ENCODE peak calls at places on chromosomes 11 and 22, in nine cellular contexts. One of them, this sample, is unnamed.

GRCh38 chr11:2769779-2770555 is 70.2 kb upstream of the KCNQ1OT1 start:
- DNase-seq in right lobe of liver: peak
- DNase-seq in brain microvascular endothelial cell: no peak
- DNase-seq in breast epithelium: peak
- DNase-seq in OCI-LY7: no peak
- DNase-seq in HCT116: no peak
- DNase-seq in prostate gland: peak
- DNase-seq in BE2C: no peak
- DNase-seq in fibroblast of the aortic adventitia: no peak
- DNase-seq in this sample: no peak

GRCh38 chr11:128625766-128626165 is 38.4 kb upstream of the ETS1 start:
- DNase-seq in BE2C: no peak
- DNase-seq in fibroblast of the aortic adventitia: no peak
- DNase-seq in right lobe of liver: peak
- DNase-seq in breast epithelium: no peak
- DNase-seq in HCT116: no peak
- DNase-seq in prostate gland: no peak
- DNase-seq in OCI-LY7: peak
- DNase-seq in brain microvascular endothelial cell: no peak
- DNase-seq in this sample: no peak

GRCh38 chr11:33624082-33624481 is 76.5 kb downstream of the C11orf91 start:
- DNase-seq in prostate gland: no peak
- DNase-seq in right lobe of liver: no peak
- DNase-seq in BE2C: no peak
- DNase-seq in brain microvascular endothelial cell: no peak
- DNase-seq in HCT116: no peak
- DNase-seq in OCI-LY7: no peak
- DNase-seq in fibroblast of the aortic adventitia: no peak
- DNase-seq in breast epithelium: no peak
- DNase-seq in this sample: no peak

GRCh38 chr11:66288138-66288865 is 641 bp downstream of the YIF1A start:
- DNase-seq in right lobe of liver: peak
- DNase-seq in fibroblast of the aortic adventitia: no peak
- DNase-seq in brain microvascular endothelial cell: no peak
- DNase-seq in OCI-LY7: peak
- DNase-seq in HCT116: no peak
- DNase-seq in breast epithelium: no peak
- DNase-seq in BE2C: no peak
- DNase-seq in prostate gland: no peak
- DNase-seq in this sample: no peak

GRCh38 chr11:17313349-17314231 is 37.1 kb downstream of the NUCB2 start:
- DNase-seq in brain microvascular endothelial cell: no peak
- DNase-seq in OCI-LY7: no peak
- DNase-seq in breast epithelium: no peak
- DNase-seq in HCT116: no peak
- DNase-seq in fibroblast of the aortic adventitia: no peak
- DNase-seq in right lobe of liver: no peak
- DNase-seq in prostate gland: no peak
- DNase-seq in BE2C: no peak
- DNase-seq in this sample: peak

GRCh38 chr11:33543823-33544222 is 156.8 kb downstream of the C11orf91 start:
- DNase-seq in breast epithelium: no peak
- DNase-seq in OCI-LY7: no peak
- DNase-seq in right lobe of liver: no peak
- DNase-seq in brain microvascular endothelial cell: no peak
- DNase-seq in prostate gland: no peak
- DNase-seq in fibroblast of the aortic adventitia: no peak
- DNase-seq in BE2C: no peak
- DNase-seq in HCT116: no peak
- DNase-seq in this sample: no peak

GRCh38 chr11:83070878-83071640 is 638 bp downstream of the RAB30 start:
- DNase-seq in right lobe of liver: peak
- DNase-seq in BE2C: peak
- DNase-seq in HCT116: no peak
- DNase-seq in breast epithelium: no peak
- DNase-seq in prostate gland: peak
- DNase-seq in brain microvascular endothelial cell: no peak
- DNase-seq in OCI-LY7: no peak
- DNase-seq in fibroblast of the aortic adventitia: peak
- DNase-seq in this sample: no peak

GRCh38 chr22:43624144-43624998 is 187.7 kb downstream of the EFCAB6 start:
- DNase-seq in right lobe of liver: no peak
- DNase-seq in brain microvascular endothelial cell: peak
- DNase-seq in fibroblast of the aortic adventitia: no peak
- DNase-seq in OCI-LY7: no peak
- DNase-seq in prostate gland: no peak
- DNase-seq in breast epithelium: no peak
- DNase-seq in HCT116: no peak
- DNase-seq in BE2C: no peak
- DNase-seq in this sample: no peak

GRCh38 chr11:60988658-60989057 is 17.2 kb downstream of the CD6 start:
- DNase-seq in OCI-LY7: no peak
- DNase-seq in fibroblast of the aortic adventitia: no peak
- DNase-seq in HCT116: no peak
- DNase-seq in breast epithelium: no peak
- DNase-seq in brain microvascular endothelial cell: no peak
- DNase-seq in prostate gland: no peak
- DNase-seq in BE2C: no peak
- DNase-seq in right lobe of liver: no peak
- DNase-seq in this sample: no peak

GRCh38 chr11:75554258-75555022 is 7.6 kb upstream of the SERPINH1 start:
- DNase-seq in prostate gland: peak
- DNase-seq in OCI-LY7: no peak
- DNase-seq in fibroblast of the aortic adventitia: peak
- DNase-seq in BE2C: peak
- DNase-seq in breast epithelium: peak
- DNase-seq in right lobe of liver: peak
- DNase-seq in brain microvascular endothelial cell: peak
- DNase-seq in HCT116: no peak
- DNase-seq in this sample: peak

GRCh38 chr22:45881524-45881875 is 95.5 kb downstream of the WNT7B start:
- DNase-seq in OCI-LY7: no peak
- DNase-seq in breast epithelium: no peak
- DNase-seq in BE2C: no peak
- DNase-seq in prostate gland: no peak
- DNase-seq in fibroblast of the aortic adventitia: no peak
- DNase-seq in HCT116: no peak
- DNase-seq in brain microvascular endothelial cell: no peak
- DNase-seq in right lobe of liver: no peak
- DNase-seq in this sample: no peak

GRCh38 chr11:130213143-130213978 is 53.8 kb downstream of the ST14 start:
- DNase-seq in fibroblast of the aortic adventitia: peak
- DNase-seq in prostate gland: peak
- DNase-seq in brain microvascular endothelial cell: no peak
- DNase-seq in breast epithelium: peak
- DNase-seq in OCI-LY7: peak
- DNase-seq in BE2C: peak
- DNase-seq in HCT116: peak
- DNase-seq in right lobe of liver: peak
- DNase-seq in this sample: no peak

GRCh38 chr11:106276126-106276525 is 198.7 kb downstream of the AASDHPPT start:
- DNase-seq in brain microvascular endothelial cell: no peak
- DNase-seq in fibroblast of the aortic adventitia: peak
- DNase-seq in OCI-LY7: no peak
- DNase-seq in prostate gland: no peak
- DNase-seq in breast epithelium: no peak
- DNase-seq in HCT116: no peak
- DNase-seq in right lobe of liver: no peak
- DNase-seq in BE2C: no peak
- DNase-seq in this sample: no peak

GRCh38 chr11:119160151-119160550 is 8.4 kb upstream of the NLRX1 start:
- DNase-seq in right lobe of liver: no peak
- DNase-seq in HCT116: no peak
- DNase-seq in OCI-LY7: no peak
- DNase-seq in fibroblast of the aortic adventitia: no peak
- DNase-seq in prostate gland: no peak
- DNase-seq in breast epithelium: no peak
- DNase-seq in BE2C: no peak
- DNase-seq in brain microvascular endothelial cell: no peak
- DNase-seq in this sample: no peak

GRCh38 chr11:131037873-131038272 is 121.6 kb upstream of the SNX19 start:
- DNase-seq in breast epithelium: no peak
- DNase-seq in HCT116: no peak
- DNase-seq in fibroblast of the aortic adventitia: no peak
- DNase-seq in OCI-LY7: no peak
- DNase-seq in brain microvascular endothelial cell: no peak
- DNase-seq in BE2C: no peak
- DNase-seq in prostate gland: no peak
- DNase-seq in right lobe of liver: no peak
- DNase-seq in this sample: no peak

GRCh38 chr11:87917111-87917510 is 258.1 kb downstream of the RAB38 start:
- DNase-seq in HCT116: no peak
- DNase-seq in fibroblast of the aortic adventitia: no peak
- DNase-seq in BE2C: no peak
- DNase-seq in brain microvascular endothelial cell: no peak
- DNase-seq in prostate gland: no peak
- DNase-seq in right lobe of liver: no peak
- DNase-seq in OCI-LY7: no peak
- DNase-seq in breast epithelium: no peak
- DNase-seq in this sample: no peak

GRCh38 chr22:44691796-44692661 is 10.0 kb upstream of the PRR5 start:
- DNase-seq in breast epithelium: no peak
- DNase-seq in prostate gland: peak
- DNase-seq in fibroblast of the aortic adventitia: no peak
- DNase-seq in HCT116: no peak
- DNase-seq in BE2C: no peak
- DNase-seq in right lobe of liver: no peak
- DNase-seq in OCI-LY7: no peak
- DNase-seq in brain microvascular endothelial cell: no peak
- DNase-seq in this sample: no peak

GRCh38 chr11:109039611-109040010 is 374.7 kb downstream of the DDX10 start:
- DNase-seq in breast epithelium: no peak
- DNase-seq in fibroblast of the aortic adventitia: peak
- DNase-seq in brain microvascular endothelial cell: no peak
- DNase-seq in prostate gland: no peak
- DNase-seq in HCT116: no peak
- DNase-seq in right lobe of liver: no peak
- DNase-seq in BE2C: no peak
- DNase-seq in OCI-LY7: no peak
- DNase-seq in this sample: no peak

GRCh38 chr22:45880091-45880651 is 96.8 kb downstream of the WNT7B start:
- DNase-seq in right lobe of liver: peak
- DNase-seq in BE2C: no peak
- DNase-seq in fibroblast of the aortic adventitia: no peak
- DNase-seq in HCT116: no peak
- DNase-seq in breast epithelium: no peak
- DNase-seq in prostate gland: no peak
- DNase-seq in brain microvascular endothelial cell: no peak
- DNase-seq in OCI-LY7: no peak
- DNase-seq in this sample: no peak

DNA sequence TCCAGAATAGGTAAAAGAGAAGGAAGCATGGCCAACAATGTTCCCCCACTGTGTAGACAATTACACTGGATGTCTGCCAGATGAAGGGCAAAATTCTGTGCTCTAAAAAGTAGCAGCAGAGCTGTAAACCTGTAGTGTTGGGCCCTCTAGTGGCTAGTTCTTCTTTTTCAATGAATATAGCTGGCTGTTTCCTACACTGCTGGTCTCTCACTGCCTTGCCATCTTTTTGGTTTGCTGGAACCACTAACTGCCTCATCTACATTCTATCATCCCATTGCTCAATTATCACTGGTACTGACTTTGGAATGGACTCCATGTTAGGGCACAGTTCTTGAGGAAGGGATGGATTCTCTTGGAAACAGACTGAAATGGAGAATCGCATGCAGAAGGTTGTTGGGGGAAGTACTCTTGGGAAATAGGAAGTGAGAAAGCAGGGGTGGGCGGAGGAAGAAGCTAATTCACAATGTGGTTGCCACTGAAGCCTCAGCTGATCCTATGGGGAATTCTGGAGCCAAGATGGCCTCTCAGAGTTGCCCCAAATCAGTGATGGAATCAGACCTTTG is 17.9 kb downstream of the KCNE3 start:
- DNase-seq in BE2C: peak
- DNase-seq in prostate gland: peak
- DNase-seq in fibroblast of the aortic adventitia: peak
- DNase-seq in breast epithelium: no peak
- DNase-seq in OCI-LY7: peak
- DNase-seq in brain microvascular endothelial cell: peak
- DNase-seq in right lobe of liver: peak
- DNase-seq in HCT116: peak
- DNase-seq in this sample: peak
- H3K4me3 ChIP-seq in BE2C: no peak
- H3K4me3 ChIP-seq in prostate gland: no peak
- H3K4me3 ChIP-seq in fibroblast of the aortic adventitia: no peak
- H3K4me3 ChIP-seq in breast epithelium: no peak
- H3K4me3 ChIP-seq in OCI-LY7: no peak
- H3K4me3 ChIP-seq in brain microvascular endothelial cell: no peak
- H3K4me3 ChIP-seq in right lobe of liver: no peak
- H3K4me3 ChIP-seq in HCT116: no peak
- H3K4me3 ChIP-seq in this sample: no peak

GRCh38 chr22:27825174-27825573 is 23.6 kb upstream of the MN1 start:
- DNase-seq in OCI-LY7: peak
- DNase-seq in BE2C: no peak
- DNase-seq in brain microvascular endothelial cell: no peak
- DNase-seq in breast epithelium: no peak
- DNase-seq in right lobe of liver: no peak
- DNase-seq in fibroblast of the aortic adventitia: no peak
- DNase-seq in HCT116: no peak
- DNase-seq in prostate gland: no peak
- DNase-seq in this sample: no peak
- TF ChIP-seq CTCF in OCI-LY7: peak
- TF ChIP-seq CTCF in BE2C: peak
- TF ChIP-seq CTCF in brain microvascular endothelial cell: peak
- TF ChIP-seq CTCF in breast epithelium: no peak
- TF ChIP-seq CTCF in right lobe of liver: no peak
- TF ChIP-seq CTCF in fibroblast of the aortic adventitia: peak
- TF ChIP-seq CTCF in HCT116: peak
- TF ChIP-seq CTCF in prostate gland: no peak
- TF ChIP-seq CTCF in this sample: peak

GRCh38 chr22:48505891-48506290 is 1321.8 kb downstream of the BRD1 start:
- DNase-seq in fibroblast of the aortic adventitia: no peak
- DNase-seq in right lobe of liver: no peak
- DNase-seq in BE2C: no peak
- DNase-seq in brain microvascular endothelial cell: no peak
- DNase-seq in HCT116: no peak
- DNase-seq in prostate gland: no peak
- DNase-seq in OCI-LY7: no peak
- DNase-seq in breast epithelium: no peak
- DNase-seq in this sample: no peak
- H3K4me3 ChIP-seq in fibroblast of the aortic adventitia: no peak
- H3K4me3 ChIP-seq in right lobe of liver: no peak
- H3K4me3 ChIP-seq in BE2C: no peak
- H3K4me3 ChIP-seq in brain microvascular endothelial cell: no peak
- H3K4me3 ChIP-seq in HCT116: no peak
- H3K4me3 ChIP-seq in prostate gland: no peak
- H3K4me3 ChIP-seq in OCI-LY7: no peak
- H3K4me3 ChIP-seq in breast epithelium: no peak
- H3K4me3 ChIP-seq in this sample: no peak

DNA sequence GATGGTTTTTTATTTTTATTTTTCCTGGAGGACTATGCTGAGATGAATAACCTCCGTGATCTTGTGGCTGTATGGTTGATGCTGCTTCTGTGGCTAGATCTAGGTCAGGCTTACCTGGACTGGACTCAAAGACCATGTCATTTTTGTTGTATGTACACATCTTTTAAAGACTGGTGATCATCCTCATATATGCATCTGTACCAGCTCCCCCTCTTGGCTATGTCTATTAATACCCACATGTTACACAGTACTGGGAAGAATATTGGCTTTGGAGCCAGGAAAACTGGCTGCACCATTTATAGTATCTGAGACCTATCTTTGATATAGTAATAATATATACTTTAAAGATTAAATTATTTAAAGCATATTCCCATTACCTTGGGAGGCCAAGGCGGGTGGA is 18.4 kb upstream of the PITPNB start:
- DNase-seq in HCT116: no peak
- DNase-seq in right lobe of liver: no peak
- DNase-seq in OCI-LY7: no peak
- DNase-seq in prostate gland: no peak
- DNase-seq in fibroblast of the aortic adventitia: no peak
- DNase-seq in breast epithelium: no peak
- DNase-seq in BE2C: no peak
- DNase-seq in brain microvascular endothelial cell: no peak
- DNase-seq in this sample: no peak
- TF ChIP-seq CTCF in HCT116: no peak
- TF ChIP-seq CTCF in right lobe of liver: peak
- TF ChIP-seq CTCF in OCI-LY7: no peak
- TF ChIP-seq CTCF in prostate gland: no peak
- TF ChIP-seq CTCF in fibroblast of the aortic adventitia: peak
- TF ChIP-seq CTCF in breast epithelium: no peak
- TF ChIP-seq CTCF in BE2C: peak
- TF ChIP-seq CTCF in brain microvascular endothelial cell: peak
- TF ChIP-seq CTCF in this sample: no peak